ENCODE peak calls at places on chromosomes 16 and 17, in ten cellular contexts. One of them, this sample, is unnamed.

GRCh38 chr16:89103156-89103555 is 9.5 kb downstream of the ACSF3 start:
- DNase-seq in GM23338: no peak
- DNase-seq in GM12878: no peak
- DNase-seq in HL-60: no peak
- DNase-seq in upper lobe of left lung: no peak
- DNase-seq in stomach: peak
- DNase-seq in SK-N-MC: no peak
- DNase-seq in endothelial cell of umbilical vein: no peak
- DNase-seq in H1: no peak
- DNase-seq in breast epithelium: no peak
- DNase-seq in this sample: peak

GRCh38 chr17:44077595-44077909 is 7.0 kb downstream of the G6PC3 start:
- DNase-seq in GM23338: no peak
- DNase-seq in GM12878: no peak
- DNase-seq in HL-60: peak
- DNase-seq in upper lobe of left lung: peak
- DNase-seq in stomach: no peak
- DNase-seq in SK-N-MC: no peak
- DNase-seq in endothelial cell of umbilical vein: no peak
- DNase-seq in H1: no peak
- DNase-seq in breast epithelium: no peak
- DNase-seq in this sample: no peak

GRCh38 chr17:15651001-15651582 is 31.6 kb upstream of the FBXW10B start:
- DNase-seq in GM23338: no peak
- DNase-seq in GM12878: no peak
- DNase-seq in HL-60: no peak
- DNase-seq in upper lobe of left lung: no peak
- DNase-seq in stomach: no peak
- DNase-seq in SK-N-MC: no peak
- DNase-seq in endothelial cell of umbilical vein: no peak
- DNase-seq in H1: no peak
- DNase-seq in breast epithelium: no peak
- DNase-seq in this sample: peak

GRCh38 chr16:88534731-88535141 is 35.5 kb upstream of the ZC3H18 start:
- DNase-seq in GM23338: peak
- DNase-seq in GM12878: no peak
- DNase-seq in HL-60: no peak
- DNase-seq in upper lobe of left lung: peak
- DNase-seq in stomach: no peak
- DNase-seq in SK-N-MC: no peak
- DNase-seq in endothelial cell of umbilical vein: no peak
- DNase-seq in H1: no peak
- DNase-seq in breast epithelium: no peak
- DNase-seq in this sample: peak

GRCh38 chr17:48611681-48612455 is 1.1 kb upstream of the HOXB7 start:
- DNase-seq in GM23338: peak
- DNase-seq in GM12878: no peak
- DNase-seq in HL-60: no peak
- DNase-seq in upper lobe of left lung: no peak
- DNase-seq in stomach: no peak
- DNase-seq in SK-N-MC: no peak
- DNase-seq in endothelial cell of umbilical vein: peak
- DNase-seq in H1: no peak
- DNase-seq in breast epithelium: no peak
- DNase-seq in this sample: peak

GRCh38 chr17:64377769-64378282 is 12.8 kb downstream of the PECAM1 start:
- DNase-seq in GM23338: no peak
- DNase-seq in GM12878: no peak
- DNase-seq in HL-60: no peak
- DNase-seq in upper lobe of left lung: no peak
- DNase-seq in stomach: no peak
- DNase-seq in SK-N-MC: no peak
- DNase-seq in endothelial cell of umbilical vein: peak
- DNase-seq in H1: no peak
- DNase-seq in breast epithelium: no peak
- DNase-seq in this sample: no peak

GRCh38 chr17:9907883-9908648 is 3.0 kb upstream of the RCVRN start:
- DNase-seq in GM23338: no peak
- DNase-seq in GM12878: no peak
- DNase-seq in HL-60: no peak
- DNase-seq in upper lobe of left lung: no peak
- DNase-seq in stomach: no peak
- DNase-seq in SK-N-MC: no peak
- DNase-seq in endothelial cell of umbilical vein: no peak
- DNase-seq in H1: no peak
- DNase-seq in breast epithelium: no peak
- DNase-seq in this sample: no peak

GRCh38 chr16:13780406-13780805 is 139.5 kb upstream of the ERCC4 start:
- DNase-seq in GM23338: peak
- DNase-seq in GM12878: no peak
- DNase-seq in HL-60: no peak
- DNase-seq in upper lobe of left lung: no peak
- DNase-seq in stomach: no peak
- DNase-seq in SK-N-MC: no peak
- DNase-seq in endothelial cell of umbilical vein: no peak
- DNase-seq in H1: no peak
- DNase-seq in breast epithelium: no peak
- DNase-seq in this sample: no peak

GRCh38 chr17:2004435-2004952 is 20.6 kb downstream of the RTN4RL1 start:
- DNase-seq in GM23338: no peak
- DNase-seq in GM12878: no peak
- DNase-seq in HL-60: no peak
- DNase-seq in upper lobe of left lung: no peak
- DNase-seq in stomach: no peak
- DNase-seq in SK-N-MC: no peak
- DNase-seq in endothelial cell of umbilical vein: no peak
- DNase-seq in H1: no peak
- DNase-seq in breast epithelium: no peak
- DNase-seq in this sample: no peak

GRCh38 chr17:1999557-2000251 is 25.4 kb downstream of the RTN4RL1 start:
- DNase-seq in GM23338: peak
- DNase-seq in GM12878: no peak
- DNase-seq in HL-60: no peak
- DNase-seq in upper lobe of left lung: peak
- DNase-seq in stomach: peak
- DNase-seq in SK-N-MC: no peak
- DNase-seq in endothelial cell of umbilical vein: peak
- DNase-seq in H1: no peak
- DNase-seq in breast epithelium: peak
- DNase-seq in this sample: peak

GRCh38 chr17:2002767-2003329 is 22.3 kb downstream of the RTN4RL1 start:
- DNase-seq in GM23338: no peak
- DNase-seq in GM12878: no peak
- DNase-seq in HL-60: no peak
- DNase-seq in upper lobe of left lung: no peak
- DNase-seq in stomach: no peak
- DNase-seq in SK-N-MC: no peak
- DNase-seq in endothelial cell of umbilical vein: no peak
- DNase-seq in H1: no peak
- DNase-seq in breast epithelium: no peak
- DNase-seq in this sample: no peak

GRCh38 chr17:2008332-2009126 is 16.6 kb downstream of the RTN4RL1 start:
- DNase-seq in GM23338: no peak
- DNase-seq in GM12878: no peak
- DNase-seq in HL-60: peak
- DNase-seq in upper lobe of left lung: no peak
- DNase-seq in stomach: no peak
- DNase-seq in SK-N-MC: no peak
- DNase-seq in endothelial cell of umbilical vein: no peak
- DNase-seq in H1: no peak
- DNase-seq in breast epithelium: no peak
- DNase-seq in this sample: peak

DNA sequence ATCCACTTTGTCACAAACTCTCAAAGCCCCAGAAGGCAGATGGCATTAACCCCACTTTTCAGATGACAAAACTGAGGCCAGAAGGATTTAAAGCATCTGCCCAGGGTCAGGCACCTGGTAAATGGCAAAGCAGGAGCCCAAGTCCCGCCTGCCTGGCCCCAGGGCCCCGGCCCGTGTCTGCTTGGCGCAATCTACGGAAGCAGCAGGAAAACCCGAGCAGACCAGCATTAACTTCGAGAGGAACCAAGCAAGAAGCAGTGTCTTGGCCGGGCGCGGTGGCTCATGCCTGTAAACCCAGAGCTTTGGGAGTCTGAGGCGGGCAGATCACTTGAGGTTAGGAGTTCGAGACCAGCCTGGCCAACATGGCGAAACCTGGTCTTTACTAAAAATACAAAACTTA is 21.6 kb downstream of the RTN4RL1 start:
- DNase-seq in GM23338: no peak
- DNase-seq in GM12878: no peak
- DNase-seq in HL-60: no peak
- DNase-seq in upper lobe of left lung: no peak
- DNase-seq in stomach: no peak
- DNase-seq in SK-N-MC: no peak
- DNase-seq in endothelial cell of umbilical vein: no peak
- DNase-seq in H1: no peak
- DNase-seq in breast epithelium: no peak
- DNase-seq in this sample: no peak
- TF ChIP-seq POLR2AphosphoS5 in GM23338: no peak
- TF ChIP-seq POLR2AphosphoS5 in GM12878: no peak
- TF ChIP-seq POLR2AphosphoS5 in HL-60: no peak
- TF ChIP-seq POLR2AphosphoS5 in upper lobe of left lung: no peak
- TF ChIP-seq POLR2AphosphoS5 in stomach: no peak
- TF ChIP-seq POLR2AphosphoS5 in SK-N-MC: no peak
- TF ChIP-seq POLR2AphosphoS5 in endothelial cell of umbilical vein: no peak
- TF ChIP-seq POLR2AphosphoS5 in H1: no peak
- TF ChIP-seq POLR2AphosphoS5 in breast epithelium: no peak
- TF ChIP-seq POLR2AphosphoS5 in this sample: no peak

DNA sequence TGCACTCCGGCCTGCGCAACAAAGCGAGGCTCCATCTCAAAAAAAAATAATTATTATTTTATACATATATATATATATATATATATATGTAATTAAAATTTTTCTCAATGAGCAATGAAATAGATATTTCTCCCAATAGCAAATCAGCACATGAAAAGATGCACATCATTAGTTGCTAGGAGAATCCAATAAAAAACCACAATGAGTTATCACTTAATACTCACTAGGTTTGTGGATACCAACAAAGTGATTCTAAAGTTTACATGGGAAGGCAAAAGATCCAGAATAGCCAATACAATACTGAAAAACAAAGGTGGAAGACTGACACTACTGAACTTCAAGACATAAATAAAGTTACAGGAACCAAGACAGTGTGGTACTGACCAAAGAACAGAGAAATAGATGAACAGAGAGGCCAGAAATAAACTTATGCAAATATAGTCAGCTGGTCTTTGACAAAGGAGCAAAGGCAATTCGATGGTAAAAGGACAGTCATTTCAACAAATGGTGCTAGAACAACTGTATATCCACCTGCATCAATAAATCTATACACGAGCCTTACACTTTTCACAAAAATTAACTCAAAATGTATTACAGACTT is 13.6 kb downstream of the SMG6 start:
- DNase-seq in GM23338: no peak
- DNase-seq in GM12878: no peak
- DNase-seq in HL-60: no peak
- DNase-seq in upper lobe of left lung: no peak
- DNase-seq in stomach: no peak
- DNase-seq in SK-N-MC: no peak
- DNase-seq in endothelial cell of umbilical vein: no peak
- DNase-seq in H1: no peak
- DNase-seq in breast epithelium: no peak
- DNase-seq in this sample: no peak
- H3K27ac ChIP-seq in GM23338: no peak
- H3K27ac ChIP-seq in GM12878: no peak
- H3K27ac ChIP-seq in HL-60: no peak
- H3K27ac ChIP-seq in upper lobe of left lung: no peak
- H3K27ac ChIP-seq in stomach: no peak
- H3K27ac ChIP-seq in SK-N-MC: no peak
- H3K27ac ChIP-seq in endothelial cell of umbilical vein: no peak
- H3K27ac ChIP-seq in H1: no peak
- H3K27ac ChIP-seq in breast epithelium: no peak
- H3K27ac ChIP-seq in this sample: no peak

GRCh38 chr17:28725166-28725659 is 820 bp downstream of the TLCD1 start:
- DNase-seq in GM23338: peak
- DNase-seq in GM12878: no peak
- DNase-seq in HL-60: peak
- DNase-seq in upper lobe of left lung: no peak
- DNase-seq in stomach: no peak
- DNase-seq in SK-N-MC: no peak
- DNase-seq in endothelial cell of umbilical vein: peak
- DNase-seq in H1: no peak
- DNase-seq in breast epithelium: no peak
- DNase-seq in this sample: no peak

GRCh38 chr17:28726912-28727726 is 1.1 kb upstream of the TLCD1 start:
- DNase-seq in GM23338: peak
- DNase-seq in GM12878: peak
- DNase-seq in HL-60: peak
- DNase-seq in upper lobe of left lung: peak
- DNase-seq in stomach: peak
- DNase-seq in SK-N-MC: no peak
- DNase-seq in endothelial cell of umbilical vein: peak
- DNase-seq in H1: peak
- DNase-seq in breast epithelium: peak
- DNase-seq in this sample: peak

GRCh38 chr17:28726396-28726911 is 421 bp upstream of the TLCD1 start:
- DNase-seq in GM23338: peak
- DNase-seq in GM12878: no peak
- DNase-seq in HL-60: peak
- DNase-seq in upper lobe of left lung: no peak
- DNase-seq in stomach: peak
- DNase-seq in SK-N-MC: no peak
- DNase-seq in endothelial cell of umbilical vein: no peak
- DNase-seq in H1: no peak
- DNase-seq in breast epithelium: no peak
- DNase-seq in this sample: peak

GRCh38 chr17:28724500-28725165 is 1.4 kb downstream of the TLCD1 start:
- DNase-seq in GM23338: peak
- DNase-seq in GM12878: no peak
- DNase-seq in HL-60: no peak
- DNase-seq in upper lobe of left lung: no peak
- DNase-seq in stomach: no peak
- DNase-seq in SK-N-MC: no peak
- DNase-seq in endothelial cell of umbilical vein: no peak
- DNase-seq in H1: no peak
- DNase-seq in breast epithelium: no peak
- DNase-seq in this sample: no peak

DNA sequence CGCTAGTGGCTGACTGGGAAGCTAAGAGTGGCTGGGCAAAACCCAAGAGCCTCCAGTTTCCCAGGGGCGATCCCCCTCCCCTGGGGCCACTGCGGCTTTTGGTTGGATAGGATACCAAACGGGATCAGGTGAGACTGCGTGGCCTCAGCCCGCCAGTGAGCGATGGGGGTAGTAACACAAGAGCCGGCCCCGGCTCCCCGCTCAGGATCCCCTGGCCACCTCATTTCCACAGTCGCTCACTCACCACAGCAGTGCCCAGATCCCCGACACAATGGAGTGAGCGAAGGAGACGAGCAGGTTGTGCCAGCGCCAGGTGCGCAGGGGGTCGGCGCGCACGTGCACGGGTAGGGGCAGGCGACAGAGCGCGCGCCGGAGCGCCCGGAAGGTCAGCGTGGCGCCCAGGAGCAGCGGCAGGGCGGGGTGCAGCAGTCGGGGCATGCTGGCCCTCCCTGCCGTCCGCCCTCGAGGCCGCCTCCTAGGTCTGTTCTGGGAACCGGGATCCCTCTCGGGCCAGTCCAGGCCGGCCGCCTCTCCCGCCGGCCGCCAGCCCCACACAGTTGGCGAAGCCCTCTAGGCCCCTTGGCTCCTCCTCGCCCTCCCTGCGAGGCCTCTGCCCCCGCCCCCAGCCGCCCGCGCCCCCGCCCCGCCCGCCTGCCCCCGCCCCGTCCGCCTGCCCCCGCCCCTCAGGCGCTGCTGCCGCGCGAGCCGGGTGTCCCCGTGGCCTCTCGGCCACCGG is at the start of gene TLCD1:
- DNase-seq in GM23338: peak
- DNase-seq in GM12878: no peak
- DNase-seq in HL-60: peak
- DNase-seq in upper lobe of left lung: peak
- DNase-seq in stomach: peak
- DNase-seq in SK-N-MC: no peak
- DNase-seq in endothelial cell of umbilical vein: peak
- DNase-seq in H1: peak
- DNase-seq in breast epithelium: no peak
- DNase-seq in this sample: peak
- TF ChIP-seq POLR2AphosphoS5 in GM23338: peak
- TF ChIP-seq POLR2AphosphoS5 in GM12878: peak
- TF ChIP-seq POLR2AphosphoS5 in HL-60: peak
- TF ChIP-seq POLR2AphosphoS5 in upper lobe of left lung: peak
- TF ChIP-seq POLR2AphosphoS5 in stomach: peak
- TF ChIP-seq POLR2AphosphoS5 in SK-N-MC: peak
- TF ChIP-seq POLR2AphosphoS5 in endothelial cell of umbilical vein: peak
- TF ChIP-seq POLR2AphosphoS5 in H1: peak
- TF ChIP-seq POLR2AphosphoS5 in breast epithelium: peak
- TF ChIP-seq POLR2AphosphoS5 in this sample: peak

GRCh38 chr17:72984145-72984924 is 108.2 kb downstream of the SLC39A11 start:
- DNase-seq in GM23338: no peak
- DNase-seq in GM12878: no peak
- DNase-seq in HL-60: no peak
- DNase-seq in upper lobe of left lung: no peak
- DNase-seq in stomach: no peak
- DNase-seq in SK-N-MC: no peak
- DNase-seq in endothelial cell of umbilical vein: peak
- DNase-seq in H1: no peak
- DNase-seq in breast epithelium: no peak
- DNase-seq in this sample: no peak
- H3K27ac ChIP-seq in GM23338: no peak
- H3K27ac ChIP-seq in GM12878: no peak
- H3K27ac ChIP-seq in HL-60: no peak
- H3K27ac ChIP-seq in upper lobe of left lung: no peak
- H3K27ac ChIP-seq in stomach: no peak
- H3K27ac ChIP-seq in SK-N-MC: no peak
- H3K27ac ChIP-seq in endothelial cell of umbilical vein: peak
- H3K27ac ChIP-seq in H1: no peak
- H3K27ac ChIP-seq in breast epithelium: no peak
- H3K27ac ChIP-seq in this sample: no peak

This sample was measured in transverse colon.